ENCODE peak calls at places on chromosomes 16 and 17, in four cellular contexts. U is OCI-LY7; F is CD4-positive, alpha-beta T cell; T is uterus. M is an unnamed sample. For H3K9me3, the result is how much of the 10 kb centered on the place peaks cover.

GRCh38 chr17:8080208-8080798 is 7.2 kb downstream of the ALOX12B start:
- DNase-seq in U (no peak), F (no peak), T (no peak), M (no peak)

GRCh38 chr16:21121150-21121549 is 29.5 kb downstream of the DNAH3 start:
- DNase-seq in U (no peak), F (no peak), T (no peak), M (no peak)

GRCh38 chr16:86080982-86081381 is 182.0 kb downstream of the IRF8 start:
- DNase-seq in U (no peak), F (no peak), T (no peak), M (no peak)

GRCh38 chr17:4048218-4048617 is 84.0 kb upstream of the ATP2A3 start:
- DNase-seq in U (no peak), F (no peak), T (no peak), M (no peak)

GRCh38 chr17:2143332-2143731 is 88.4 kb downstream of the HIC1 start:
- DNase-seq in U (no peak), F (no peak), T (no peak), M (no peak)

GRCh38 chr16:77789085-77789611 is 784 bp downstream of the VAT1L start:
- DNase-seq in U (no peak), F (no peak), T (no peak), M (no peak)

GRCh38 chr17:77470800-77471733 is 330.3 kb downstream of the SEC14L1 start:
- DNase-seq in U (no peak), F (no peak), T (peak), M (no peak)

GRCh38 chr16:88195911-88196465 is 186.8 kb upstream of the ZNF469 start:
- DNase-seq in U (no peak), F (no peak), T (no peak), M (no peak)

GRCh38 chr16:81099958-81100357 is 3.8 kb upstream of the GCSH start:
- DNase-seq in U (no peak), F (no peak), T (no peak), M (no peak)

GRCh38 chr16:77944631-77945030 is 77.7 kb upstream of the CLEC3A start:
- DNase-seq in U (no peak), F (no peak), T (no peak), M (no peak)

GRCh38 chr17:54418467-54418866 is 482.2 kb upstream of the TOM1L1 start:
- DNase-seq in U (no peak), F (no peak), T (no peak), M (no peak)

GRCh38 chr16:85068746-85069145 is 41.2 kb downstream of the KIAA0513 start:
- DNase-seq in U (no peak), F (no peak), T (no peak), M (no peak)

GRCh38 chr17:3754458-3755334 is 31.0 kb downstream of the HASPIN start:
- DNase-seq in U (no peak), F (peak), T (no peak), M (no peak)

GRCh38 chr17:46915596-46915995 is 7.4 kb upstream of the GOSR2 start:
- DNase-seq in U (no peak), F (no peak), T (no peak), M (no peak)

GRCh38 chr16:1458336-1458976 is 14.1 kb upstream of the CCDC154 start:
- DNase-seq in U (no peak), F (no peak), T (no peak), M (no peak)

GRCh38 chr16:67490330-67491096 is 7.2 kb upstream of the AGRP start:
- DNase-seq in U (no peak), F (no peak), T (no peak), M (no peak)

GRCh38 chr17:80107231-80108021 is 6.0 kb downstream of the GAA start:
- DNase-seq in U (no peak), F (no peak), T (no peak), M (no peak)

GRCh38 chr17:56125830-56126819 is 27.1 kb upstream of the ANKFN1 start:
- DNase-seq in U (peak), F (no peak), T (no peak), M (peak)

GRCh38 chr17:65920996-65921395 is 270.9 kb downstream of the CEP112 start:
- DNase-seq in U (no peak), F (no peak), T (no peak), M (no peak)

GRCh38 chr17:73228748-73229236 is 32.9 kb downstream of the CPSF4L start:
- DNase-seq in U (no peak), F (no peak), T (peak), M (peak)

GRCh38 chr17:30600062-30600829 is 123.0 kb downstream of the GOSR1 start:
- DNase-seq in U (peak), F (peak), T (peak), M (no peak)

GRCh38 chr16:82138478-82139285 is 31.3 kb downstream of the MPHOSPH6 start:
- DNase-seq in U (no peak), F (no peak), T (no peak), M (no peak)

GRCh38 chr17:49482144-49482817 is 12.8 kb upstream of the NGFR start:
- DNase-seq in U (no peak), F (no peak), T (no peak), M (no peak)

GRCh38 chr16:66511615-66512500 is 38.1 kb downstream of the TK2 start:
- DNase-seq in U (peak), F (no peak), T (no peak), M (peak)

GRCh38 chr16:51327001-51327400 is 175.9 kb upstream of the SALL1 start:
- DNase-seq in U (no peak), F (no peak), T (peak), M (peak)

GRCh38 chr17:1107777-1108559 is 71.8 kb downstream of the ABR start:
- DNase-seq in U (no peak), F (no peak), T (no peak), M (no peak)

GRCh38 chr17:36936455-36936934 is 780 bp upstream of the LHX1 start:
- DNase-seq in U (no peak), F (no peak), T (no peak), M (no peak)

GRCh38 chr17:63753215-63753614 is 11.6 kb upstream of the STRADA start:
- DNase-seq in U (no peak), F (no peak), T (no peak), M (no peak)

GRCh38 chr16:11164482-11165270 is 91.3 kb downstream of the SOCS1 start:
- DNase-seq in U (no peak), F (no peak), T (no peak), M (no peak)

GRCh38 chr17:6823011-6823442 is 8.5 kb downstream of the TEKT1 start:
- DNase-seq in U (no peak), F (no peak), T (no peak), M (no peak)

GRCh38 chr17:72710834-72711233 is 381.7 kb downstream of the SLC39A11 start:
- DNase-seq in U (no peak), F (no peak), T (no peak), M (no peak)

GRCh38 chr16:10356870-10357842 is 28.7 kb upstream of the ATF7IP2 start:
- DNase-seq in U (no peak), F (no peak), T (no peak), M (no peak)

GRCh38 chr17:7586673-7587419 is 3.0 kb downstream of the SOX15 start:
- DNase-seq in U (peak), F (no peak), T (no peak), M (no peak)

GRCh38 chr16:4461250-4462085 is 13.0 kb downstream of the NMRAL1 start:
- DNase-seq in U (peak), F (no peak), T (no peak), M (no peak)

GRCh38 chr17:32461853-32462617 is 17.7 kb downstream of the PSMD11 start:
- DNase-seq in U (peak), F (peak), T (no peak), M (no peak)

GRCh38 chr16:71448274-71448866 is 6.5 kb upstream of the TLE7 start:
- DNase-seq in U (no peak), F (no peak), T (no peak), M (no peak)

GRCh38 chr16:71443714-71444113 is 1.9 kb upstream of the TLE7 start:
- DNase-seq in U (no peak), F (no peak), T (no peak), M (no peak)

GRCh38 chr16:71453051-71453450 is 9.0 kb downstream of the ZNF23 start:
- DNase-seq in U (no peak), F (no peak), T (no peak), M (no peak)

GRCh38 chr16:71449020-71449419 is 7.2 kb upstream of the TLE7 start:
- DNase-seq in U (no peak), F (no peak), T (no peak), M (no peak)
- H3K9me3 ChIP-seq in U (under half), F (half or more), T (under half), M (half or more)

GRCh38 chr17:40106760-40107265 is 6.4 kb upstream of the NR1D1 start:
- DNase-seq in U (no peak), F (no peak), T (peak), M (no peak)
- H3K27ac ChIP-seq in U (no peak), F (peak), T (peak), M (peak)

GRCh38 chr17:45753645-45754225 is 30.4 kb upstream of the CRHR1 start:
- DNase-seq in U (no peak), F (no peak), T (no peak), M (no peak)

GRCh38 chr17:45757431-45758218 is 26.5 kb upstream of the CRHR1 start:
- DNase-seq in U (no peak), F (no peak), T (no peak), M (no peak)

GRCh38 chr17:45755050-45755449 is 29.1 kb upstream of the CRHR1 start:
- DNase-seq in U (no peak), F (no peak), T (no peak), M (no peak)

GRCh38 chr17:45758544-45758943 is 25.6 kb upstream of the CRHR1 start:
- DNase-seq in U (no peak), F (no peak), T (no peak), M (no peak)

GRCh38 chr17:45756266-45756989 is 27.7 kb upstream of the CRHR1 start:
- DNase-seq in U (no peak), F (no peak), T (no peak), M (no peak)
- TF ChIP-seq CTCF in U (peak), F (no peak), T (no peak), M (no peak)

GRCh38 chr16:3305109-3306068 is at the start of the genes TIGD7 and ZNF75A:
- DNase-seq in U (no peak), F (peak), T (peak), M (peak)
- H3K9me3 ChIP-seq in U (under half), F (under half), T (under half), M (half or more)

GRCh38 chr17:69462010-69462409 is 47.5 kb downstream of the MAP2K6 start:
- DNase-seq in U (no peak), F (no peak), T (no peak), M (no peak)
- H3K27ac ChIP-seq in U (no peak), F (no peak), T (peak), M (no peak)

DNA sequence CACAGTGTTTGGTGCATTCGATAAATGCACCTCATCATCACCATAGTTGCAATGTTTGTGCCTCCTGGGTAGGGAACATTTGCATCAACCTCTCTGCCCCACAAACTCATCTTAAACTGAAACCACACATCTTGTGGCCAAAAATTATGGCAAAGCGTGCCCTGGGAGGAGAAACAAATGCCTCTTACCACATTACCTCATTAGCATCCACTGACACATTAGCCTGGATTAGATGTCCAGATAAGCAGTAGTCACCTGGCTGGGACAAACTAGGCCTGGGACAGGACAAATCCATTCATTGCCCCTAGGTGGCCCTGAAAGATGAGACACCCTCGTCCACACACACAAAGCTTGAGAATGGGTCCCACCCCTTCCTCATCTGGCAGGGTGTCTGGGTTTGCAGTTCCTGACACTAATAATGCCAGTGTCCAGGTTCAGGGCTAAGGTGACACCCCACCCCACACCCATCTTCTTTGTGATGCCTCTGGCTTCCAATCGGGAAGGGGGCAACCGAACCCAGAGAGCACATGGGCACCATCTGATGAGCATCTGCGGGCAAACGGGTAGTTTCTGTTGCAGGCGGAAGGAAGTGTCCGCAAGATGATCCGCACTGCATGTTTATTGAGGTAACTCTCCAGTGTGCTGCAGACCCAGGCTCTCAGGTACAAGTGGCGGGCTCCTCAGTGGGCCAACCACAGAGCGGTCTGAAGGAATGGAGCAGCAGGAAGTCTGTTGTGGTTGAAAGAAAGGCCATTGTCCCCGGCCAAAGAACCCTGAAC is 8.6 kb downstream of the XYLT1 start:
- DNase-seq in U (peak), F (no peak), T (no peak), M (no peak)
- TF ChIP-seq CTCF in U (peak), F (no peak), T (no peak), M (no peak)

M was measured in AG04450.